ENCODE peak calls at places on chromosomes 13 and 19, in eight cellular contexts. S is epithelial cell of esophagus, G is hepatic stellate cell, L is psoas muscle, B is PC-9, V is iris pigment epithelial cell, W is hippocampal formation, H is hypothalamus. F is an unnamed sample.

GRCh38 chr13:55087085-55087484 is 2053.6 kb upstream of the PRR20A start:
- DNase-seq in S (no peak), G (no peak), L (no peak), B (no peak), V (no peak), W (no peak), H (no peak), F (no peak)

GRCh38 chr13:43767351-43767901 is 19.3 kb downstream of the ENOX1 start:
- DNase-seq in S (peak; percentile 17), G (no peak), L (peak; percentile 52), B (no peak), V (peak; percentile 9), W (peak; percentile 28), H (no peak), F (no peak)

GRCh38 chr19:48480151-48480475 is 10.9 kb downstream of the CYTH2 start:
- DNase-seq in S (peak; percentile 32), G (no peak), L (peak; percentile 86), B (no peak), V (peak; percentile 30), W (peak; percentile 46), H (peak; percentile 47), F (no peak)

GRCh38 chr19:1942078-1942933 is 1.3 kb downstream of the CSNK1G2 start:
- DNase-seq in S (peak; percentile 74), G (peak; percentile 88), L (peak; percentile 83), B (peak; percentile 61), V (peak; percentile 83), W (no peak), H (peak; percentile 39), F (peak; percentile 87)

GRCh38 chr19:41588497-41589209 is 12.7 kb downstream of the CEACAM21 start:
- DNase-seq in S (peak; percentile 56), G (no peak), L (no peak), B (peak; percentile 29), V (peak; percentile 42), W (no peak), H (no peak), F (peak; percentile 36)

GRCh38 chr19:33486936-33487793 is 34.4 kb downstream of the PEPD start:
- DNase-seq in S (no peak), G (no peak), L (peak; percentile 65), B (no peak), V (no peak), W (no peak), H (no peak), F (no peak)

GRCh38 chr13:42740753-42741152 is 40.6 kb upstream of the FAM216B start:
- DNase-seq in S (peak; percentile 67), G (no peak), L (peak; percentile 65), B (peak; percentile 7), V (peak; percentile 66), W (no peak), H (no peak), F (no peak)

GRCh38 chr19:17579523-17580244 is 24.2 kb downstream of the COLGALT1 start:
- DNase-seq in S (peak; percentile 77), G (peak; percentile 75), L (peak; percentile 75), B (peak; percentile 59), V (peak; percentile 63), W (no peak), H (no peak), F (peak; percentile 85)

GRCh38 chr19:13103961-13104847 is 1.5 kb upstream of the LYL1 start:
- DNase-seq in S (no peak), G (peak; percentile 58), L (peak; percentile 86), B (no peak), V (no peak), W (no peak), H (no peak), F (peak; percentile 86)

GRCh38 chr19:3691726-3692125 is 8.5 kb downstream of the PIP5K1C start:
- DNase-seq in S (no peak), G (no peak), L (no peak), B (no peak), V (no peak), W (no peak), H (no peak), F (no peak)

GRCh38 chr13:34776390-34776981 is 165.6 kb upstream of the NBEA start:
- DNase-seq in S (no peak), G (no peak), L (no peak), B (no peak), V (no peak), W (no peak), H (no peak), F (no peak)

GRCh38 chr13:36966404-36966803 is 32.7 kb downstream of the ALG5 start:
- DNase-seq in S (no peak), G (no peak), L (no peak), B (no peak), V (peak; percentile 21), W (no peak), H (no peak), F (no peak)

GRCh38 chr19:10817291-10818038 is 18.5 kb downstream of the TMED1 start:
- DNase-seq in S (no peak), G (peak; percentile 98), L (peak; percentile 86), B (no peak), V (peak; percentile 95), W (no peak), H (no peak), F (no peak)

GRCh38 chr19:19602136-19602712 is 16.3 kb downstream of the PBX4 start:
- DNase-seq in S (peak; percentile 54), G (no peak), L (no peak), B (peak; percentile 40), V (no peak), W (no peak), H (no peak), F (no peak)

GRCh38 chr19:47109541-47110375 is 3.8 kb downstream of the ZC3H4 start:
- DNase-seq in S (peak; percentile 73), G (no peak), L (no peak), B (no peak), V (peak; percentile 64), W (peak; percentile 62), H (peak; percentile 54), F (no peak)

GRCh38 chr13:35789335-35790166 is 313.1 kb upstream of the MAB21L1 start:
- DNase-seq in S (peak; percentile 59), G (no peak), L (no peak), B (no peak), V (peak; percentile 67), W (peak; percentile 77), H (no peak), F (peak; percentile 25)

GRCh38 chr13:79861731-79862130 is 380.8 kb downstream of the NDFIP2 start:
- DNase-seq in S (no peak), G (no peak), L (no peak), B (no peak), V (no peak), W (no peak), H (no peak), F (no peak)

GRCh38 chr13:96229356-96229755 is 139.4 kb downstream of the HS6ST3 start:
- DNase-seq in S (peak; percentile 65), G (no peak), L (no peak), B (no peak), V (peak; percentile 14), W (no peak), H (no peak), F (no peak)

GRCh38 chr19:2186071-2186846 is 22.5 kb downstream of the DOT1L start:
- DNase-seq in S (no peak), G (peak; percentile 99), L (peak; percentile 96), B (no peak), V (peak; percentile 91), W (no peak), H (no peak), F (no peak)

F was measured in GM20000.